ENCODE peak calls at places on chromosome 1, in seven cellular contexts. X is HS-5; J is nephron progenitor cell; W is stimulated activated CD8-positive, alpha-beta memory T cell treated with anti-CD3 and anti-CD28 coated beads, Interleukin-7, amount 100 ng/mL, for 1 hour; Z is activated T-helper 1 cell treated with anti-CD3 and anti-CD28 coated beads, Interleukin-12 subunit alpha, Interleukin-12 subunit beta, Interleukin-2, Interleukin-4 antibody, amounts not matched to agents 30 ng/mL and 10 ng/mL and 1 ng/mL, durations not matched to agents 14 hours and 24 hours and 36 hours; T is caudate nucleus; I is activated CD8-positive, alpha-beta memory T cell treated with anti-CD3 and anti-CD28 coated beads, Interleukin-2, amount 10 ng/mL, durations not matched to agents 7 days and 5 days. Q is an unnamed sample.

GRCh38 chr1:9297831-9298230 is 5.1 kb downstream of the SPSB1 start:
- DNase-seq in X (no peak), J (no peak), W (no peak), Z (no peak), T (no peak), I (no peak), Q (no peak)

GRCh38 chr1:244224487-244225430 is 173.7 kb downstream of the ZBTB18 start:
- DNase-seq in X (no peak), J (no peak), W (no peak), Z (no peak), T (no peak), I (no peak), Q (no peak)

GRCh38 chr1:72462506-72462905 is 180.2 kb upstream of the NEGR1 start:
- DNase-seq in X (no peak), J (no peak), W (no peak), Z (no peak), T (no peak), I (no peak), Q (no peak)

GRCh38 chr1:189706594-189706993 is 771.1 kb downstream of the BRINP3 start:
- DNase-seq in X (no peak), J (no peak), W (no peak), Z (no peak), T (no peak), I (no peak), Q (no peak)

GRCh38 chr1:62746086-62746808 is 37.7 kb upstream of the ATG4C start:
- DNase-seq in X (no peak), J (no peak), W (no peak), Z (no peak), T (no peak), I (no peak), Q (peak; percentile 15)

GRCh38 chr1:150528196-150528595 is 12.6 kb downstream of the FALEC start:
- DNase-seq in X (no peak), J (no peak), W (no peak), Z (no peak), T (no peak), I (no peak), Q (no peak)

GRCh38 chr1:192476802-192477298 is 98.7 kb upstream of the RGS1 start:
- DNase-seq in X (no peak), J (no peak), W (no peak), Z (no peak), T (no peak), I (no peak), Q (no peak)

GRCh38 chr1:19605884-19606442 is 38.1 kb upstream of the NBL1 start:
- DNase-seq in X (no peak), J (no peak), W (no peak), Z (no peak), T (no peak), I (no peak), Q (no peak)

GRCh38 chr1:230877139-230877923 is 9.0 kb upstream of the C1orf198 start:
- DNase-seq in X (no peak), J (no peak), W (no peak), Z (no peak), T (no peak), I (no peak), Q (no peak)

GRCh38 chr1:62180649-62181048 is 14.0 kb upstream of the L1TD1 start:
- DNase-seq in X (no peak), J (no peak), W (no peak), Z (no peak), T (no peak), I (no peak), Q (no peak)

GRCh38 chr1:237171564-237172485 is 129.8 kb downstream of the RYR2 start:
- DNase-seq in X (no peak), J (no peak), W (no peak), Z (no peak), T (no peak), I (no peak), Q (no peak)

GRCh38 chr1:154866257-154866994 is 3.7 kb downstream of the KCNN3 start:
- DNase-seq in X (no peak), J (no peak), W (no peak), Z (no peak), T (no peak), I (no peak), Q (no peak)

GRCh38 chr1:64669098-64669675 is 75.7 kb upstream of the RAVER2 start:
- DNase-seq in X (no peak), J (no peak), W (no peak), Z (no peak), T (no peak), I (no peak), Q (no peak)

GRCh38 chr1:180256353-180257027 is 26.4 kb downstream of the LHX4 start:
- DNase-seq in X (no peak), J (no peak), W (no peak), Z (no peak), T (no peak), I (no peak), Q (no peak)

GRCh38 chr1:90924982-90925381 is 96.9 kb downstream of the ZNF644 start:
- DNase-seq in X (no peak), J (no peak), W (no peak), Z (no peak), T (no peak), I (no peak), Q (no peak)

GRCh38 chr1:59057211-59057694 is 239.6 kb upstream of the FGGY start:
- DNase-seq in X (peak; percentile 72), J (peak; percentile 62), W (no peak), Z (no peak), T (no peak), I (no peak), Q (peak; percentile 81)

GRCh38 chr1:242245255-242245654 is 246.4 kb upstream of the MAP1LC3C start:
- DNase-seq in X (no peak), J (no peak), W (no peak), Z (no peak), T (peak; percentile 60), I (no peak), Q (no peak)